ENCODE peak calls at places on chromosome 4, in nine cellular contexts. Y is PC-9; P is psoas muscle; K is fibroblast of mammary gland; T is Peyer's patch; G is naive thymus-derived CD4-positive, alpha-beta T cell; F is cardiac muscle cell; C is CD8-positive, alpha-beta T cell; M is spleen. U is an unnamed sample.

GRCh38 chr4:19278665-19279064 is 973.0 kb upstream of the SLIT2 start:
- DNase-seq in Y (no peak), P (no peak), K (no peak), T (no peak), G (no peak), F (no peak), C (no peak), M (no peak), U (no peak)

GRCh38 chr4:142567620-142568451 is 278.3 kb downstream of the INPP4B start:
- DNase-seq in Y (no peak), P (no peak), K (peak; percentile 20), T (no peak), G (no peak), F (no peak), C (no peak), M (no peak), U (no peak)

GRCh38 chr4:121686265-121686664 is 10.5 kb downstream of the ANXA5 start:
- DNase-seq in Y (peak; percentile 85), P (no peak), K (no peak), T (no peak), G (no peak), F (no peak), C (no peak), M (no peak), U (no peak)

GRCh38 chr4:24978291-24979072 is 52.3 kb downstream of the LGI2 start:
- DNase-seq in Y (no peak), P (no peak), K (peak; percentile 17), T (no peak), G (no peak), F (no peak), C (no peak), M (no peak), U (no peak)

GRCh38 chr4:55947912-55948725 is 626 bp upstream of the CEP135 start:
- DNase-seq in Y (peak; percentile 79), P (no peak), K (peak; percentile 93), T (peak; percentile 36), G (peak; percentile 83), F (peak; percentile 94), C (no peak), M (no peak), U (no peak)

GRCh38 chr4:143488684-143489083 is 24.8 kb upstream of the SMARCA5 start:
- DNase-seq in Y (peak; percentile 64), P (no peak), K (no peak), T (no peak), G (no peak), F (no peak), C (no peak), M (no peak), U (no peak)

GRCh38 chr4:38957239-38957815 is 74.9 kb downstream of the TMEM156 start:
- DNase-seq in Y (no peak), P (no peak), K (no peak), T (no peak), G (peak; percentile 72), F (no peak), C (no peak), M (no peak), U (no peak)

GRCh38 chr4:119939066-119939995 is 127.3 kb downstream of the MAD2L1 start:
- DNase-seq in Y (no peak), P (no peak), K (no peak), T (no peak), G (no peak), F (no peak), C (no peak), M (no peak), U (no peak)

GRCh38 chr4:149885896-149886295 is 70.3 kb upstream of the IQCM start:
- DNase-seq in Y (no peak), P (no peak), K (peak; percentile 53), T (no peak), G (no peak), F (no peak), C (no peak), M (no peak), U (no peak)

GRCh38 chr4:28082686-28083390 is 1222.2 kb downstream of the STIM2 start:
- DNase-seq in Y (no peak), P (no peak), K (peak; percentile 57), T (no peak), G (no peak), F (no peak), C (no peak), M (no peak), U (no peak)

GRCh38 chr4:80138556-80139538 is 58.5 kb upstream of the PRDM8 start:
- DNase-seq in Y (no peak), P (peak; percentile 17), K (peak; percentile 82), T (peak; percentile 44), G (peak; percentile 77), F (peak; percentile 33), C (no peak), M (peak; percentile 49), U (no peak)

GRCh38 chr4:75995727-75996126 is 5.0 kb upstream of the SDAD1 start:
- DNase-seq in Y (peak; percentile 44), P (no peak), K (peak; percentile 66), T (no peak), G (peak; percentile 60), F (peak; percentile 71), C (no peak), M (no peak), U (no peak)

DNA sequence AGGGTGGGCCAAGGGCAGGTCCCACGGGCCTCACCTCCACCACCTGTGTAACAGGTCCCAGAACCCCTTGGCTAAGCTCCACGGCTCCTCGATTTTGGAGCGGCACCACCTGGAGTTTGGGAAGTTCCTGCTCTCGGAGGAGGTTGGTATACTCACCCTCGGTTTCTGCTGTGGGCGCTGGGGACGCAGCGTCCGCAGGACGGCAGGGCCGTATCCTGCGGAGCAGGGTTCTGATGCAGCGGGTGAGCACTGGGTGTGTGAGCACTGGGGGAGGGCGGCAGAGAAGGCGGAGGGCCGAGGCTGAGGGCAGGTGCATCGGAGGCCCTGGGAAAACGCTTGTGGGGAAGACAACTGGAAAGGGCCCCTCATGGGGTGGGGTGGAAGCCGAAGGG is 11.0 kb downstream of the ATP5ME start:
- DNase-seq in Y (no peak), P (no peak), K (no peak), T (no peak), G (no peak), F (no peak), C (no peak), M (no peak), U (no peak)
- H3K4me3 ChIP-seq in Y (no peak overlapping the region), P (peak overlapping the region; percentile 64), K (no peak overlapping the region), T (peak overlapping the region; percentile 61), G (peak overlapping the region; percentile 86), F (peak overlapping the region; percentile 53), C (peak overlapping the region; percentile 93), M (peak overlapping the region; percentile 75), U (peak overlapping the region; percentile 60)

DNA sequence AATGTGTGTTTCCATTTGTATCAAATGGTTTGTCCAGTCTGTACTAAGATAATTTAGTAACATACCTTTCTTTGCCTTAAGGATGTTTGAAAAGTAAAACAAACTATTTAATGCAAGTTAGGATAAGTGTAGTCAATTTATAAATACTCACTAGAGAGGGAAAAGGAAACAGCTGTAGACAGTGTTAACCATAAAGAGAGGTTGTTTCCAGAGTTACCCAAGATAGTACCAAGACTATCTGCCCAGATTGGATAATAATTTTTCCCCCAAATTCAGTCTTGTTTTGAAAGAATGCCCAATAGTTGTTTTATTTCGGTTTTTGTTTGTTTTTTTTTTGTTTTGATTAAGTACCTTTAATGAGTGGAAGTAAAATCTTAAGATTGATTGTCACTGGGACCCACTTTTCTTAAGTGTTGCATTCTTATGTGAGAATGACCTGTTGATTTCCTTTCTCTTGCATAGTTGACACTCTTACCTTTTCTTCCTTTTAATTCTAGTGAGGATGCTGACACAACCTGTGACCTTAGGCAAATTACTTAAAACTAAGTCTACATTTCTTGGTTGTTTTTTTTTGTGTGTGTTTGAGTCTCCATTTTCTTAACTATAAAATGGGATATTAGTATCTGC is 12.8 kb downstream of the AFF1 start:
- DNase-seq in Y (no peak), P (no peak), K (no peak), T (no peak), G (no peak), F (no peak), C (no peak), M (no peak), U (no peak)
- H3K4me3 ChIP-seq in Y (no peak overlapping the region), P (no peak overlapping the region), K (no peak overlapping the region), T (no peak overlapping the region), G (no peak overlapping the region), F (no peak overlapping the region), C (no peak overlapping the region), M (no peak overlapping the region), U (no peak overlapping the region)

GRCh38 chr4:183180096-183180495 is 81.0 kb downstream of the WWC2 start:
- DNase-seq in Y (no peak), P (no peak), K (no peak), T (no peak), G (no peak), F (no peak), C (no peak), M (no peak), U (no peak)

GRCh38 chr4:183182873-183183725 is 84.0 kb downstream of the WWC2 start:
- DNase-seq in Y (peak; percentile 84), P (no peak), K (peak; percentile 82), T (no peak), G (no peak), F (peak; percentile 93), C (no peak), M (no peak), U (no peak)

GRCh38 chr4:183180621-183181020 is 81.6 kb downstream of the WWC2 start:
- DNase-seq in Y (no peak), P (no peak), K (no peak), T (no peak), G (no peak), F (no peak), C (no peak), M (no peak), U (no peak)

GRCh38 chr4:183178201-183178600 is 79.1 kb downstream of the WWC2 start:
- DNase-seq in Y (no peak), P (no peak), K (no peak), T (no peak), G (no peak), F (no peak), C (no peak), M (no peak), U (no peak)

DNA sequence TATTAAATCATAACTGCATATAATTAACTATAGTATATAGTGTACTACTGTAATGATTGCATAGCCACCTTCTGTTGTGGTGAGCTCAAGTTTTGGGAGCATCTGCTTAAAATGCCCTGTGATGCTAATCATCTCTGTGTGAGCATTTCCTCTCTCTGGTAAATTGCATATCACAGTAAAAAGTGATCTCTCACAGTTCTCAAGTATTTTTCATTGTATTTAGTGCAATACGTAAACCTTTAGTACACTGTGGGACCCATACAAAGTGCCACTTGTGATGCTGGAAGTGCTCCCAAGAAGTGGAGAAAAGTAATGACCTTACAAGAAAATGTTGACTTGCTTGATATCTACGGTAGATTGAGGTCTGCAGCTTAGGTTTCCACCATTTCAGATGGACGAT is 82.0 kb downstream of the WWC2 start:
- DNase-seq in Y (no peak), P (no peak), K (no peak), T (no peak), G (no peak), F (no peak), C (no peak), M (no peak), U (no peak)
- H3K4me3 ChIP-seq in Y (no peak overlapping the region), P (no peak overlapping the region), K (no peak overlapping the region), T (no peak overlapping the region), G (no peak overlapping the region), F (no peak overlapping the region), C (no peak overlapping the region), M (no peak overlapping the region), U (no peak overlapping the region)

DNA sequence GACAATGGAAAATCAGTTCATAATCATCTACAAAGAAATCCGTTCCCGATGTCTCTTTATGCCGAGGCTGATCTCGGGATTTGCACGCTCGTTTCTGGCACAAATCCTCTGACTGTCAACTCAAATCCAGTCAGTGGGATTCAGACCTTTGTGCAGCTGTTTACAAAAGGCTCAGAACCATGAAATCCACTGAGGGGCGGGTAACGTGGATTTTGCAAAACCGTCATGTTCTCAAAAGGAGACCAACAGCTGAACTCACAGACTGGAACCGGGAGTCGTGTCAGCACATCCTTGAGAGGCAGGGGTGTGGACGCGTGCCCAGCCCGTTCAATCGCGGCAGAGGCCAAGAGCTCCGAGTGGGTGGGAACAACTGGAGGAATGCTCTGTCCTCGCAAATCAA is 46.4 kb downstream of the ACOX3 start:
- DNase-seq in Y (no peak), P (peak; percentile 92), K (peak; percentile 73), T (no peak), G (no peak), F (peak; percentile 83), C (no peak), M (no peak), U (no peak)
- H3K4me3 ChIP-seq in Y (no peak overlapping the region), P (no peak overlapping the region), K (peak overlapping the region; percentile 1), T (no peak overlapping the region), G (no peak overlapping the region), F (no peak overlapping the region), C (no peak overlapping the region), M (no peak overlapping the region), U (no peak overlapping the region)

U was measured in left lung.